ENCODE peak calls at places on chromosome 9, in five cellular contexts. D is stomach, U is astrocyte, Q is cardiac muscle cell, R is GM23338. I is an unnamed sample.
A peak's percentile ranks its signal among the peaks of the same experiment; 100 is the strongest.

GRCh38 chr9:79123419-79123818 is 448.3 kb upstream of the TLE4 start:
- DNase-seq in D (no peak), U (peak; percentile 18), Q (peak; percentile 15), R (no peak), I (no peak)

GRCh38 chr9:129737479-129738269 is 15.2 kb downstream of the PTGES start:
- DNase-seq in D (peak; percentile 92), U (peak; percentile 14), Q (peak; percentile 82), R (peak; percentile 95), I (peak; percentile 85)

GRCh38 chr9:113988951-113989780 is 88.9 kb downstream of the AMBP start:
- DNase-seq in D (no peak), U (no peak), Q (peak; percentile 67), R (no peak), I (peak; percentile 81)

GRCh38 chr9:89523948-89524347 is 26.0 kb upstream of the SEMA4D start:
- DNase-seq in D (no peak), U (no peak), Q (no peak), R (no peak), I (no peak)

GRCh38 chr9:18821794-18822193 is 211.2 kb downstream of the SAXO1 start:
- DNase-seq in D (no peak), U (peak; percentile 32), Q (no peak), R (peak; percentile 24), I (no peak)

GRCh38 chr9:129746092-129746760 is 6.6 kb downstream of the PTGES start:
- DNase-seq in D (no peak), U (peak; percentile 77), Q (peak; percentile 49), R (no peak), I (no peak)

GRCh38 chr9:136107953-136108647 is 10.6 kb downstream of the TMEM250 start:
- DNase-seq in D (no peak), U (no peak), Q (no peak), R (no peak), I (no peak)

GRCh38 chr9:114721491-114722362 is 39.7 kb upstream of the TEX48 start:
- DNase-seq in D (no peak), U (no peak), Q (peak; percentile 10), R (no peak), I (no peak)

GRCh38 chr9:132946624-132947295 is 2.3 kb upstream of the TSC1 start:
- DNase-seq in D (no peak), U (peak; percentile 18), Q (peak; percentile 65), R (peak; percentile 62), I (no peak)

GRCh38 chr9:98807811-98808195 is 333 bp downstream of the GALNT12 start:
- DNase-seq in D (no peak), U (no peak), Q (no peak), R (peak; percentile 55), I (no peak)

GRCh38 chr9:104993291-104993963 is 65.5 kb upstream of the ABCA1 start:
- DNase-seq in D (peak; percentile 52), U (peak; percentile 90), Q (peak; percentile 91), R (peak; percentile 95), I (peak; percentile 86)

GRCh38 chr9:91089405-91090131 is 272.1 kb downstream of the AUH start:
- DNase-seq in D (peak; percentile 43), U (peak; percentile 37), Q (peak; percentile 71), R (peak; percentile 22), I (no peak)

GRCh38 chr9:129549684-129550083 is 71.2 kb downstream of the C9orf50 start:
- DNase-seq in D (no peak), U (peak; percentile 52), Q (peak; percentile 74), R (no peak), I (no peak)

GRCh38 chr9:22447607-22448305 is 1.1 kb downstream of the DMRTA1 start:
- DNase-seq in D (peak; percentile 30), U (no peak), Q (no peak), R (peak; percentile 31), I (no peak)

GRCh38 chr9:127168756-127169506 is 46.5 kb upstream of the ANGPTL2 start:
- DNase-seq in D (peak; percentile 19), U (no peak), Q (no peak), R (no peak), I (no peak)

GRCh38 chr9:129306318-129306973 is 128.4 kb upstream of the IER5L start:
- DNase-seq in D (peak; percentile 17), U (no peak), Q (no peak), R (no peak), I (peak; percentile 15)

GRCh38 chr9:136326061-136326776 is 1.1 kb upstream of the GPSM1 start:
- DNase-seq in D (no peak), U (peak; percentile 70), Q (peak; percentile 74), R (peak; percentile 70), I (no peak)

GRCh38 chr9:21317956-21318923 is 13.1 kb upstream of the IFNA5 start:
- DNase-seq in D (peak; percentile 45), U (peak; percentile 20), Q (peak; percentile 70), R (peak; percentile 67), I (no peak)

GRCh38 chr9:99851028-99851822 is 29.5 kb downstream of the NR4A3 start:
- DNase-seq in D (no peak), U (no peak), Q (no peak), R (no peak), I (no peak)

GRCh38 chr9:70798018-70798417 is 323.4 kb downstream of the TRPM3 start:
- DNase-seq in D (no peak), U (no peak), Q (no peak), R (no peak), I (no peak)

GRCh38 chr9:130254753-130255637 is 10.6 kb upstream of the HMCN2 start:
- DNase-seq in D (no peak), U (no peak), Q (no peak), R (no peak), I (no peak)

GRCh38 chr9:115930472-115930871 is 223.1 kb upstream of the PAPPA start:
- DNase-seq in D (no peak), U (peak; percentile 46), Q (peak; percentile 22), R (no peak), I (no peak)

GRCh38 chr9:91424403-91425176 is 958 bp upstream of the NFIL3 start:
- DNase-seq in D (peak; percentile 80), U (peak; percentile 76), Q (peak; percentile 94), R (peak; percentile 69), I (peak; percentile 88)

GRCh38 chr9:4670591-4670990 is 4.3 kb upstream of the SPATA6L start:
- DNase-seq in D (no peak), U (no peak), Q (no peak), R (no peak), I (no peak)

GRCh38 chr9:98706651-98707103 is 2.1 kb downstream of the GABBR2 start:
- DNase-seq in D (no peak), U (peak; percentile 22), Q (peak; percentile 33), R (no peak), I (no peak)

GRCh38 chr9:135926402-135927194 is 19.3 kb upstream of the CAMSAP1 start:
- DNase-seq in D (peak; percentile 56), U (peak; percentile 82), Q (peak; percentile 30), R (no peak), I (peak; percentile 88)

GRCh38 chr9:5543875-5544702 is 33.8 kb downstream of the PDCD1LG2 start:
- DNase-seq in D (no peak), U (no peak), Q (no peak), R (peak; percentile 18), I (no peak)

GRCh38 chr9:76441551-76442322 is 17.2 kb upstream of the GCNT1 start:
- DNase-seq in D (no peak), U (peak; percentile 96), Q (peak; percentile 25), R (no peak), I (no peak)

GRCh38 chr9:70484232-70485130 is 70.0 kb upstream of the KLF9 start:
- DNase-seq in D (peak; percentile 46), U (peak; percentile 64), Q (peak; percentile 93), R (peak; percentile 84), I (no peak)

GRCh38 chr9:89732295-89732951 is 127.6 kb downstream of the GADD45G start:
- DNase-seq in D (no peak), U (no peak), Q (no peak), R (no peak), I (no peak)

GRCh38 chr9:21935631-21936030 is 58.6 kb downstream of the CDKN2A start:
- DNase-seq in D (no peak), U (no peak), Q (no peak), R (peak; percentile 51), I (no peak)

GRCh38 chr9:26426732-26427131 is 465.9 kb downstream of the CAAP1 start:
- DNase-seq in D (no peak), U (no peak), Q (no peak), R (peak; percentile 50), I (no peak)

GRCh38 chr9:108787664-108788048 is 68.1 kb downstream of the ACTL7B start:
- DNase-seq in D (no peak), U (no peak), Q (no peak), R (peak; percentile 14), I (no peak)

GRCh38 chr9:97930972-97931371 is 7.0 kb downstream of the HEMGN start:
- DNase-seq in D (no peak), U (no peak), Q (no peak), R (no peak), I (no peak)

GRCh38 chr9:68897557-68898145 is 116.3 kb downstream of the PRKACG start:
- DNase-seq in D (no peak), U (no peak), Q (no peak), R (no peak), I (no peak)

GRCh38 chr9:133320421-133320881 is 15.5 kb downstream of the SURF6 start:
- DNase-seq in D (no peak), U (no peak), Q (no peak), R (peak; percentile 66), I (no peak)

GRCh38 chr9:35652829-35653209 is 2.1 kb upstream of the SIT1 start:
- DNase-seq in D (no peak), U (no peak), Q (no peak), R (no peak), I (no peak)

GRCh38 chr9:38682713-38683112 is 37.2 kb downstream of the FAM240B start:
- DNase-seq in D (no peak), U (peak; percentile 93), Q (peak; percentile 82), R (peak; percentile 76), I (no peak)

GRCh38 chr9:73423891-73424290 is 272.2 kb downstream of the ANXA1 start:
- DNase-seq in D (no peak), U (peak; percentile 24), Q (no peak), R (no peak), I (no peak)

GRCh38 chr9:10479172-10479571 is 133.6 kb downstream of the PTPRD start:
- DNase-seq in D (no peak), U (no peak), Q (no peak), R (peak; percentile 65), I (no peak)
- H3K27ac ChIP-seq in D (no peak overlapping the region), U (no peak overlapping the region), Q (no peak overlapping the region), R (no peak overlapping the region), I (no peak overlapping the region)

GRCh38 chr9:13932472-13933267 is 381.3 kb downstream of the NFIB start:
- DNase-seq in D (no peak), U (no peak), Q (no peak), R (no peak), I (no peak)
- H3K27ac ChIP-seq in D (no peak overlapping the region), U (no peak overlapping the region), Q (no peak overlapping the region), R (no peak overlapping the region), I (no peak overlapping the region)

GRCh38 chr9:33350310-33350709 is 52.1 kb downstream of the AQP7 start:
- DNase-seq in D (no peak), U (peak; percentile 55), Q (peak; percentile 61), R (no peak), I (no peak)
- H3K27ac ChIP-seq in D (peak overlapping the region; percentile 73), U (peak overlapping the region; percentile 37), Q (no peak overlapping the region), R (no peak overlapping the region), I (no peak overlapping the region)

DNA sequence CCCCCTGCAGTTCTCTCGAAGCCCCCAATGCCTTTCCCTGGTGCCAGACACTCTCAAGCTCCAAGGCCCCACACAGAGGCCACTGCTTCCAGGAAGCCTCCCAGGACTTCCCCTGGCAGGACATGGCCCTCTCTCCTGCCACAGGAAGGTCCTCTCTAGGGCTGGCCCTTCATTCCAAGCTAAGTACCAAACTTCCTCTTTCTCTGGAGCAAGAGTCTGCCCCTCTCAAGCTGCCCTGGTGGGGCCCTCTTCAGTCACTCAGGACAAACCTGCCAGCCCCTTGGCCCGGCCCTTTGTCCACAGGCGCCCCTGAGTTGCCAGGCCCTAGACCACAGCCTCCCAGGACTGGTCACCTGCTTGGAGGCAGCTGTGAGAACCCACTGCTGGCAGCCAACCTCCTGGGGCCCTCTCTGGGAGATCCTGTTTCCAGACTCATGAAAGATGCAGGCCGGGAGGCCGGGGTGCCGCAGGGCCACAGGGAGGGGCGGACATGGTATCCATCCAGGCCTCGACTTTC is 6.6 kb downstream of the NINJ1 start:
- DNase-seq in D (no peak), U (no peak), Q (peak; percentile 13), R (no peak), I (no peak)
- H3K27ac ChIP-seq in D (peak overlapping the region; percentile 96), U (no peak overlapping the region), Q (no peak overlapping the region), R (no peak overlapping the region), I (peak overlapping the region; percentile 30)

I was measured in psoas muscle.